ENCODE peak calls at places on chromosome 9, in seven cellular contexts. One of them, this sample, is unnamed.

GRCh38 chr9:101849102-101849707 is 110.8 kb upstream of the GRIN3A start:
- DNase-seq in OCI-LY7: no peak
- DNase-seq in NB4: no peak
- DNase-seq in NT2/D1: no peak
- DNase-seq in adipocyte: no peak
- DNase-seq in brain microvascular endothelial cell: no peak
- DNase-seq in neuronal stem cell: no peak
- DNase-seq in this sample: no peak

GRCh38 chr9:123637940-123638634 is 282.1 kb downstream of the CRB2 start:
- DNase-seq in neuronal stem cell: no peak
- DNase-seq in NT2/D1: no peak
- DNase-seq in NB4: peak
- DNase-seq in OCI-LY7: no peak
- DNase-seq in brain microvascular endothelial cell: no peak
- DNase-seq in adipocyte: no peak
- DNase-seq in this sample: no peak

GRCh38 chr9:17134843-17135577 is at the start of gene CNTLN:
- DNase-seq in adipocyte: peak
- DNase-seq in NB4: peak
- DNase-seq in neuronal stem cell: peak
- DNase-seq in brain microvascular endothelial cell: peak
- DNase-seq in OCI-LY7: no peak
- DNase-seq in NT2/D1: peak
- DNase-seq in this sample: peak

GRCh38 chr9:14082732-14083131 is 231.2 kb downstream of the NFIB start:
- DNase-seq in NB4: no peak
- DNase-seq in OCI-LY7: no peak
- DNase-seq in adipocyte: no peak
- DNase-seq in brain microvascular endothelial cell: no peak
- DNase-seq in NT2/D1: no peak
- DNase-seq in neuronal stem cell: no peak
- DNase-seq in this sample: no peak

GRCh38 chr9:113492343-113493079 is 29.0 kb downstream of the RGS3 start:
- DNase-seq in NB4: peak
- DNase-seq in brain microvascular endothelial cell: no peak
- DNase-seq in NT2/D1: no peak
- DNase-seq in neuronal stem cell: no peak
- DNase-seq in adipocyte: no peak
- DNase-seq in OCI-LY7: no peak
- DNase-seq in this sample: no peak

GRCh38 chr9:34964458-34964857 is 6.4 kb downstream of the PHF24 start:
- DNase-seq in NT2/D1: no peak
- DNase-seq in brain microvascular endothelial cell: no peak
- DNase-seq in adipocyte: no peak
- DNase-seq in NB4: no peak
- DNase-seq in neuronal stem cell: no peak
- DNase-seq in OCI-LY7: no peak
- DNase-seq in this sample: no peak

GRCh38 chr9:109856785-109857184 is 76.8 kb downstream of the PALM2AKAP2 start:
- DNase-seq in NB4: peak
- DNase-seq in adipocyte: peak
- DNase-seq in neuronal stem cell: no peak
- DNase-seq in OCI-LY7: no peak
- DNase-seq in brain microvascular endothelial cell: peak
- DNase-seq in NT2/D1: no peak
- DNase-seq in this sample: no peak

GRCh38 chr9:4077499-4078102 is 222.3 kb downstream of the GLIS3 start:
- DNase-seq in brain microvascular endothelial cell: peak
- DNase-seq in adipocyte: peak
- DNase-seq in NB4: peak
- DNase-seq in OCI-LY7: peak
- DNase-seq in neuronal stem cell: no peak
- DNase-seq in NT2/D1: peak
- DNase-seq in this sample: peak

GRCh38 chr9:21989440-21990189 is 4.6 kb downstream of the CDKN2A start:
- DNase-seq in OCI-LY7: no peak
- DNase-seq in NT2/D1: no peak
- DNase-seq in adipocyte: no peak
- DNase-seq in brain microvascular endothelial cell: no peak
- DNase-seq in neuronal stem cell: no peak
- DNase-seq in NB4: no peak
- DNase-seq in this sample: no peak

GRCh38 chr9:471320-471719 is 256.7 kb downstream of the DOCK8 start:
- DNase-seq in NT2/D1: no peak
- DNase-seq in NB4: no peak
- DNase-seq in OCI-LY7: no peak
- DNase-seq in brain microvascular endothelial cell: no peak
- DNase-seq in neuronal stem cell: no peak
- DNase-seq in adipocyte: no peak
- DNase-seq in this sample: no peak
- H3K4me3 ChIP-seq in NT2/D1: no peak
- H3K4me3 ChIP-seq in NB4: peak
- H3K4me3 ChIP-seq in OCI-LY7: peak
- H3K4me3 ChIP-seq in brain microvascular endothelial cell: no peak
- H3K4me3 ChIP-seq in neuronal stem cell: no peak
- H3K4me3 ChIP-seq in adipocyte: no peak
- H3K4me3 ChIP-seq in this sample: no peak

GRCh38 chr9:37958154-37958553 is 54.2 kb upstream of the SLC25A51 start:
- DNase-seq in OCI-LY7: no peak
- DNase-seq in NT2/D1: no peak
- DNase-seq in neuronal stem cell: no peak
- DNase-seq in NB4: no peak
- DNase-seq in brain microvascular endothelial cell: no peak
- DNase-seq in adipocyte: no peak
- DNase-seq in this sample: no peak

GRCh38 chr9:37956423-37956820 is 52.5 kb upstream of the SLC25A51 start:
- DNase-seq in NB4: no peak
- DNase-seq in OCI-LY7: no peak
- DNase-seq in NT2/D1: no peak
- DNase-seq in neuronal stem cell: no peak
- DNase-seq in brain microvascular endothelial cell: no peak
- DNase-seq in adipocyte: no peak
- DNase-seq in this sample: no peak

GRCh38 chr9:37955781-37956422 is 52.0 kb upstream of the SLC25A51 start:
- DNase-seq in NB4: no peak
- DNase-seq in adipocyte: no peak
- DNase-seq in OCI-LY7: no peak
- DNase-seq in brain microvascular endothelial cell: no peak
- DNase-seq in neuronal stem cell: no peak
- DNase-seq in NT2/D1: no peak
- DNase-seq in this sample: no peak

GRCh38 chr9:37957664-37957953 is 53.7 kb upstream of the SLC25A51 start:
- DNase-seq in NT2/D1: no peak
- DNase-seq in neuronal stem cell: no peak
- DNase-seq in OCI-LY7: no peak
- DNase-seq in brain microvascular endothelial cell: no peak
- DNase-seq in adipocyte: no peak
- DNase-seq in NB4: no peak
- DNase-seq in this sample: no peak

DNA sequence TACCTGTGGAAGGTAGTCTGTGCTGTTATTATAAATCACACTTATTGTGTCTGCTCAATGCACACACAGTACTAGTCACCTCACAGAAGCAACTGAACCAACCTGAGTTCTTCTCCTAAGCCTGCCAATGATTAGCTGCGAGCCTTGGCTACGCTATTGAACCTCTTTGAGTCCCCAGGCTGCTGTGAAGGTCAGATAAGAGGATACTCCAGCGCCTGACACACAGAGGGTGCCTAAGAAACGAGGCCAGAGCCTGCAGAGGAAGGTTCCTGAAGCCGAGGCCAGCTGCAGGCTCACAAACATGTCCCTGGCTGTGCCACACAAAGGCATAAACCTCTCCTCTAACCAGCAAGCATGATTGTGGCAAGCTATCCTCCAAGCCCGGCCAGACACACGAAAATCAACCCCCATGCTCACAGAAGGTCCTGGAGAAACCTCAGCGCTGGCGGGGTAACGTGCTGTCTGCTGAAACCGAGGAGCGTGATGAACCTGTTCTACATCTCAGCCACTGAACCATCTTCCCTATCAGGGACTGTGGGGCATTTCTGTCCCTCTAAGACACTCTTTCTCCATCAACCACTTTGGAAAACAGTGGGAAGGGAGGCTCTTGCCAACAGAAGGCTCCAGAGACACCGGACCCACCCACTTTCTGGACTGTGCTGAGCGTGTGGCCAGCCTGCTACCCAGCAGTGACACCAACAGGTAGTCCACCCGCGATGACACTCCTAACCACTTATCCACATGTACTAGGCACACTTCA is 53.2 kb upstream of the SLC25A51 start:
- DNase-seq in adipocyte: no peak
- DNase-seq in brain microvascular endothelial cell: no peak
- DNase-seq in OCI-LY7: no peak
- DNase-seq in NB4: no peak
- DNase-seq in NT2/D1: no peak
- DNase-seq in neuronal stem cell: no peak
- DNase-seq in this sample: peak
- H3K4me3 ChIP-seq in adipocyte: no peak
- H3K4me3 ChIP-seq in brain microvascular endothelial cell: no peak
- H3K4me3 ChIP-seq in OCI-LY7: no peak
- H3K4me3 ChIP-seq in NB4: no peak
- H3K4me3 ChIP-seq in NT2/D1: no peak
- H3K4me3 ChIP-seq in neuronal stem cell: no peak
- H3K4me3 ChIP-seq in this sample: no peak

DNA sequence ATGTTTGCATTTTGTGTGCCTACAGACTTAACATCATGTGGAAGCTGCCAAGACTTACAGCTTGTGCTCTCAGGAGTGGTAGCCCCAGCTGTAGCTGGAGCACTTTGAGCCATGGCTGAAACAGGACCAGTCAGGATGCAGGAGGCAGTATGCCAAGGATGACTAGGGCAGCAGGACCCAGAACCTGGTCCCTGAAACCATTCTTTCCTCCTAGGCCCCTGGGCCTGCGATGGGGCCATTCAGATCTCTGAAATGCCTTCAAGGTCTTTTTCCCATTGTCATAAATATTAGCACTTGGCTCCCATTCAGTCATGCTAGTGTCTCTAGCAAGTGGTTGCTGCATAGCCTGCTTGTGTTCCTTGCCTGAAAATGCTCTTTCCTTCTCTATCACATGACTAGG is 29.6 kb upstream of the VLDLR start:
- DNase-seq in NB4: no peak
- DNase-seq in adipocyte: no peak
- DNase-seq in NT2/D1: no peak
- DNase-seq in brain microvascular endothelial cell: no peak
- DNase-seq in neuronal stem cell: no peak
- DNase-seq in OCI-LY7: no peak
- DNase-seq in this sample: no peak
- H3K4me3 ChIP-seq in NB4: no peak
- H3K4me3 ChIP-seq in adipocyte: no peak
- H3K4me3 ChIP-seq in NT2/D1: no peak
- H3K4me3 ChIP-seq in brain microvascular endothelial cell: no peak
- H3K4me3 ChIP-seq in neuronal stem cell: no peak
- H3K4me3 ChIP-seq in OCI-LY7: no peak
- H3K4me3 ChIP-seq in this sample: no peak

GRCh38 chr9:128101231-128101641 is 26.3 kb downstream of the PTGES2 start:
- DNase-seq in NT2/D1: no peak
- DNase-seq in adipocyte: no peak
- DNase-seq in brain microvascular endothelial cell: no peak
- DNase-seq in NB4: no peak
- DNase-seq in neuronal stem cell: no peak
- DNase-seq in OCI-LY7: no peak
- DNase-seq in this sample: no peak

GRCh38 chr9:128101690-128102089 is 25.8 kb downstream of the PTGES2 start:
- DNase-seq in OCI-LY7: no peak
- DNase-seq in neuronal stem cell: no peak
- DNase-seq in adipocyte: no peak
- DNase-seq in NT2/D1: no peak
- DNase-seq in NB4: no peak
- DNase-seq in brain microvascular endothelial cell: no peak
- DNase-seq in this sample: peak

GRCh38 chr9:128098936-128099931 is 28.3 kb downstream of the PTGES2 start:
- DNase-seq in OCI-LY7: no peak
- DNase-seq in adipocyte: peak
- DNase-seq in brain microvascular endothelial cell: no peak
- DNase-seq in NT2/D1: no peak
- DNase-seq in neuronal stem cell: no peak
- DNase-seq in NB4: no peak
- DNase-seq in this sample: no peak

GRCh38 chr9:128099932-128100491 is 27.5 kb downstream of the PTGES2 start:
- DNase-seq in OCI-LY7: no peak
- DNase-seq in NT2/D1: no peak
- DNase-seq in adipocyte: no peak
- DNase-seq in brain microvascular endothelial cell: no peak
- DNase-seq in NB4: no peak
- DNase-seq in neuronal stem cell: no peak
- DNase-seq in this sample: no peak

DNA sequence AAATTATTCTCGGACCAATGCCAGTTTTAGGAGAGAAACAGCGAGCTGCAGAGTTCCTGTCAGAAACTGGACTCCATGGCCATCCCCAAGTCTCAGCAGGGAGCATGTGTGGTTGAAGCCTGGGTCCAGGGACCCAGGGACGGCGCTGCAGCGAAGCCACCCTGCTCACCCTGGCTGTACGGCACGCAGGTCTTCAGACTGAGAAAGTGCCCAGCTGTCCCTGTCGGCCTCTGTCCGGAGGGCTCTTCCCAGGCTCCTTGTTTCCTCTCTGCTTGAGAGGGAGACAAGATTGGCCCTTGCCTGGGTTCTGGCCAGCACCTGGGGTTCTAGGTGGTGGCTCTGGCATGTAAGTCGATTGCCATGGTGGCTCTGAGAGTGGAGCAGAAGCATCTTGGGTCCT is 26.9 kb downstream of the PTGES2 start:
- DNase-seq in OCI-LY7: no peak
- DNase-seq in brain microvascular endothelial cell: no peak
- DNase-seq in NB4: no peak
- DNase-seq in NT2/D1: no peak
- DNase-seq in adipocyte: no peak
- DNase-seq in neuronal stem cell: no peak
- DNase-seq in this sample: no peak
- H3K4me3 ChIP-seq in OCI-LY7: no peak
- H3K4me3 ChIP-seq in brain microvascular endothelial cell: no peak
- H3K4me3 ChIP-seq in NB4: no peak
- H3K4me3 ChIP-seq in NT2/D1: no peak
- H3K4me3 ChIP-seq in adipocyte: peak
- H3K4me3 ChIP-seq in neuronal stem cell: no peak
- H3K4me3 ChIP-seq in this sample: peak

DNA sequence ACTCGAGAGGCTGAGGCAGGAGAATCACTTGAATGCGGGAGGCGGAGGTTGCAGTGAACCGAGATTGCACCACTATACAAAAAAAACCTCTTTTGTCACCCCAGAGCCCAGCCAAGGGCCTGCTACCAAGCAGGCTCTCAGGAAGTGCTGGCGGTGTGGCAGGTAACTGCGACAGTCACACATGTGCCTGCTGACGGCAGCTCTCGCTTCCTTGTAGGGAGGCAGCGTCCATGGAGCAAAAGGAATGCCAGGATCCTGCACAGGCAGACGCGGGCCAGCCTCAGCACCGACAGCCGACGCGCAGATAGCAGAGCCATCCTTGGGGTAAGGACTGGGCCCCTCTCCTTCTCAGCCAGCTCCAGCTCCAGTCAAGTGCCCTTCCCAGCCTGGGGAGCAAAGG is 3.9 kb downstream of the LRRC8A start:
- DNase-seq in neuronal stem cell: no peak
- DNase-seq in brain microvascular endothelial cell: no peak
- DNase-seq in NT2/D1: no peak
- DNase-seq in OCI-LY7: no peak
- DNase-seq in NB4: no peak
- DNase-seq in adipocyte: no peak
- DNase-seq in this sample: no peak
- H3K4me3 ChIP-seq in neuronal stem cell: peak
- H3K4me3 ChIP-seq in brain microvascular endothelial cell: no peak
- H3K4me3 ChIP-seq in NT2/D1: no peak
- H3K4me3 ChIP-seq in OCI-LY7: no peak
- H3K4me3 ChIP-seq in NB4: no peak
- H3K4me3 ChIP-seq in adipocyte: no peak
- H3K4me3 ChIP-seq in this sample: no peak

GRCh38 chr9:2815661-2816060 is 28.2 kb downstream of the PUM3 start:
- DNase-seq in brain microvascular endothelial cell: no peak
- DNase-seq in adipocyte: peak
- DNase-seq in NT2/D1: no peak
- DNase-seq in NB4: no peak
- DNase-seq in OCI-LY7: no peak
- DNase-seq in neuronal stem cell: no peak
- DNase-seq in this sample: no peak
- H3K4me3 ChIP-seq in brain microvascular endothelial cell: no peak
- H3K4me3 ChIP-seq in adipocyte: no peak
- H3K4me3 ChIP-seq in NT2/D1: no peak
- H3K4me3 ChIP-seq in NB4: no peak
- H3K4me3 ChIP-seq in OCI-LY7: no peak
- H3K4me3 ChIP-seq in neuronal stem cell: no peak
- H3K4me3 ChIP-seq in this sample: no peak

This sample was measured in stomach.